ENCODE peak calls at places on chromosomes 4 and X, in four cellular contexts. N, C, U and P are unnamed samples.

GRCh38 chrX:72276478-72276953 is 532 bp downstream of the RPS4X start:
- DNase-seq in U (no peak), C (no peak), N (no peak), P (no peak)

GRCh38 chr4:26402458-26402857 is 81.6 kb downstream of the RBPJ start:
- DNase-seq in U (no peak), C (no peak), N (no peak), P (no peak)

GRCh38 chr4:52957791-52958190 is 95.7 kb downstream of the RASL11B start:
- DNase-seq in U (no peak), C (peak; percentile 40), N (no peak), P (no peak)

GRCh38 chrX:48835524-48836329 is at the start of gene PCSK1N:
- DNase-seq in C (no peak), U (no peak), N (no peak), P (peak; percentile 16)

GRCh38 chr4:141244419-141244818 is 23.7 kb downstream of the ZNF330 start:
- DNase-seq in N (no peak), U (no peak), C (no peak), P (no peak)

GRCh38 chr4:100926039-100926717 is 408.4 kb upstream of the EMCN start:
- DNase-seq in C (no peak), U (no peak), N (no peak), P (no peak)

GRCh38 chrX:129600981-129601424 is 53.8 kb downstream of the APLN start:
- DNase-seq in N (peak; percentile 27), U (peak; percentile 29), C (peak; percentile 61), P (no peak)

GRCh38 chrX:147180886-147181285 is 366.3 kb upstream of the CXorf51A start:
- DNase-seq in U (no peak), C (no peak), N (no peak), P (no peak)

GRCh38 chr4:112510468-112511293 is 5.3 kb downstream of the NEUROG2 start:
- DNase-seq in N (no peak), C (peak; percentile 44), U (no peak), P (no peak)

GRCh38 chrX:45527834-45528233 is 327.2 kb upstream of the DIPK2B start:
- DNase-seq in N (no peak), C (peak; percentile 46), U (no peak), P (no peak)

GRCh38 chr4:54015421-54016065 is 48.9 kb downstream of the CHIC2 start:
- DNase-seq in N (no peak), C (no peak), U (no peak), P (no peak)

GRCh38 chr4:175071123-175071522 is 153.0 kb downstream of the ADAM29 start:
- DNase-seq in C (no peak), U (no peak), N (peak; percentile 36), P (peak; percentile 39)

GRCh38 chr4:101102114-101102752 is 245.1 kb downstream of the PPP3CA start:
- DNase-seq in U (peak; percentile 63), N (peak; percentile 53), C (peak; percentile 94), P (no peak)

GRCh38 chrX:39869846-39870601 is 227.7 kb downstream of the BCOR start:
- DNase-seq in C (peak; percentile 21), N (peak; percentile 46), U (no peak), P (no peak)

GRCh38 chr4:67875011-67875410 is 8.8 kb downstream of the TMPRSS11D start:
- DNase-seq in U (no peak), N (no peak), C (peak; percentile 48), P (peak; percentile 52)

GRCh38 chr4:54006755-54007154 is 57.6 kb downstream of the CHIC2 start:
- DNase-seq in C (no peak), U (no peak), N (no peak), P (no peak)

GRCh38 chr4:188275686-188276085 is 136.4 kb downstream of the TRIML1 start:
- DNase-seq in U (no peak), N (no peak), C (no peak), P (no peak)

GRCh38 chr4:91961504-91961903 is 342.3 kb upstream of the GRID2 start:
- DNase-seq in C (peak; percentile 4), N (no peak), U (no peak), P (no peak)

GRCh38 chrX:154516655-154517100 is 646 bp upstream of the FAM3A start:
- DNase-seq in U (no peak), C (peak; percentile 68), N (no peak), P (no peak)

GRCh38 chr4:5504486-5504885 is 203.9 kb downstream of the EVC2 start:
- DNase-seq in U (no peak), C (no peak), N (no peak), P (no peak)

GRCh38 chr4:25172964-25173917 is 13.0 kb upstream of the SEPSECS start:
- DNase-seq in U (no peak), C (peak; percentile 97), N (peak; percentile 98), P (peak; percentile 55)

GRCh38 chrX:45750639-45751038 is 550.0 kb upstream of the DIPK2B start:
- DNase-seq in N (no peak), U (no peak), C (peak; percentile 26), P (peak; percentile 52)

GRCh38 chr4:71338846-71339593 is at the start of gene SLC4A4:
- DNase-seq in U (no peak), C (peak; percentile 29), N (peak; percentile 77), P (no peak)

GRCh38 chr4:133452669-133453068 is 303.6 kb downstream of the PCDH10 start:
- DNase-seq in U (no peak), N (no peak), C (no peak), P (no peak)

DNA sequence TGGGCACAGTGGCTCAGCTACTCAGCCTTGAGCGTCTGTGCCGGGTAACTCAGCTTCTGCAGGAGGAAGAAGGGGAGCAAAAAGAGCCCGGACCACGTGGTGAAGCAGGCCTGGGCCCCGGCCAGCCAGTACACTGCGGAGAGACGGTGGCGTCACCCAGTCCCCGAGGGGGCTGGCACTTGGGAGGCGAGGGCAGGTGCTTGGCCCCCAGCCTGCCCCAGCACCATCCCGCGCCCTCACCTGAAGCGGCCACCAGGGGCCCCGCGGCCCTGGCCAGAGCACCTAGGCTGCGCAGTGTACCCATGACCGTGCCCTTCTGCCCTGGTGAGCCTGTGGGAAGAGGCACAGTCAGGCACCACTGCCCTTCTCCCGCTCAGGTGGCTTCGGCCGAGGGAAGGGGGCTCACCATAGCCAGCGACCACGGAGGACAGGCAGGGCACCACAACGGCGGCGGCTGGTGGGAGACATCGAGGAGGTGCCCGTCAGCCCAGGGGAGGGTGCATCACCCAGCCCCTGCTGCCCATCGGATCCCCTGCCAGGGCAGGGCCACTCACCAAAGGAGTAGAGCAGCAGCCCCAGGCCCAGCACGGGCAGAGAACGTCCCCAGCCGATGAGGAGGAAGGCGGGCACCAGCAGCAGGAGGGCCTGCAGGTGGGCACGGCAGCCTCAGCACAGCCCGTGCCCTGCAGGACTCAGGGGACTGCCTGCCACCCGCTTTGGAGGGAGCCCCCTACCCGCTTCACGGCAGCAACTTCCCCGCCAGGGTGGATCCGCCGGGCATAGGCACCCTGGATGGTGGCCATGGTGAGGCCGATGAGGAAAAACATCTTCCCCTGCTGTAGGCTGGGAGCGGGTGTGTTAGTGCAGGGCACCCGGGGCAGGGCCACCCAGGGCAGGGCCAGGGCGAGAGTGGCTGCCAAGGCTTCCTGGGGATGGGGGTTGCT is 32.1 kb downstream of the NOP14 start:
- DNase-seq in C (no peak), N (no peak), U (no peak), P (no peak)
- TF ChIP-seq CTCF in C (no peak), N (peak; percentile 20), U (no peak), P (peak; percentile 13)

DNA sequence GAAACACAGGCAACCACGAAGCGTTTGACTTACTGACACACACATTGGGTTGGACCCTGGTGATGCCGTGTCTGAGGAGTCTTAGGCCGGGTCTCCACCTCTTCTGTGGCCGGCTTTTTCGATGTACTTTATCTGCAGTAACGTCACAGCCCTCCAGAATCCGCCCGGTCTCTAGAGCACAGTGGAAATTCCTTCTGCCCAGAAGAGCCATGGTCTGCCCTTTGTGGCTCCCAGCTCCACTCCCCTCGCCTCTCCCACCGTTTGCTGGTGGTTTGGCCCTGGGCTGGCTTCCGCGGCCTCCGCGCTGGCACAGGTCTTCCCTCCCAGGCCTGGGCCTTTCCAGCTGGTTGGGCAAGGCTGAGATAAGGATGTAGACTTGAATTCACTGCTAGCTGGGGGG is 4.3 kb downstream of the MAEA start:
- DNase-seq in N (no peak), C (no peak), U (no peak), P (no peak)
- H3K4me3 ChIP-seq in N (no peak overlapping the region), C (no peak overlapping the region), U (no peak overlapping the region), P (no peak overlapping the region)

DNA sequence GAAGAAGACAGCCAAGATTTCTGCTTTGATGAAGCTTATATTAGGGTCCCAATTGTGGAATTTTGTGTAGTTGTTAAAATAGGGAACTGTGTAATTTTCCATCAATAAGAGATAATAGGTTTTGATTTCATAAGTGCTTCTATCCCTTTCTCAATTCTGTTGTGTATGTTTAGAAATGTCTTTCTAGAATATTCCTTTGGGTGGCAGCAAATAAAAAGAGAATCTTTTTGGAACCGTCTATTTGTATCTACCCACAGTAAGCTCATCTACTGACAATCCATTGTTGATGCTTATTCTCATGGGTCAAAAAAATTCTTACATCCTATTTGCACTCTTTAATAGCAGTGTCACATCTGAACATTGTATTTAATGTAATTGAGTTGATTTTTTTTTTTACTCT is 61.7 kb downstream of the TMA16 start:
- DNase-seq in C (no peak), U (no peak), N (no peak), P (no peak)
- TF ChIP-seq CTCF in C (no peak), U (no peak), N (no peak), P (no peak)

DNA sequence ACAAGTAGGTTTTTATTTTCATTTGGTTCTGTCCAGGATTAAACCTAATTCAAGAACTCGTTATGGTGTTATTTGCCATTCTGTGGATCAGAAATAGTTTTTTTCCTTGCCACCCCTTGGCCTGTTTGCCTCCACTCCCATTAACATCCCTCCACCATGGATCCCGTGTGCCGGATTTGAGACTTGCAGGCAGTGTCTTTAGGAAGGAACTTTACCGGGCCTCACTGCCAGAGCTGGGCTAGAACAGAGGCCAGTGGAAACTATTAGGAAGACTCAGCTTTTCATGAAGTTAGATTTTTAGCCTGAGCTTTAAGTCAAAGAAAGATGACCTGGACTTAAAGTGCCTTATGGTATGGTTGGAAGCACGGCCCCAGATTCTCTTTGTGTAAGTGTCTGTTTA is 2.4 kb downstream of the KLHL2 start:
- DNase-seq in U (no peak), N (no peak), C (no peak), P (no peak)
- H3K4me3 ChIP-seq in U (no peak overlapping the region), N (no peak overlapping the region), C (no peak overlapping the region), P (no peak overlapping the region)

DNA sequence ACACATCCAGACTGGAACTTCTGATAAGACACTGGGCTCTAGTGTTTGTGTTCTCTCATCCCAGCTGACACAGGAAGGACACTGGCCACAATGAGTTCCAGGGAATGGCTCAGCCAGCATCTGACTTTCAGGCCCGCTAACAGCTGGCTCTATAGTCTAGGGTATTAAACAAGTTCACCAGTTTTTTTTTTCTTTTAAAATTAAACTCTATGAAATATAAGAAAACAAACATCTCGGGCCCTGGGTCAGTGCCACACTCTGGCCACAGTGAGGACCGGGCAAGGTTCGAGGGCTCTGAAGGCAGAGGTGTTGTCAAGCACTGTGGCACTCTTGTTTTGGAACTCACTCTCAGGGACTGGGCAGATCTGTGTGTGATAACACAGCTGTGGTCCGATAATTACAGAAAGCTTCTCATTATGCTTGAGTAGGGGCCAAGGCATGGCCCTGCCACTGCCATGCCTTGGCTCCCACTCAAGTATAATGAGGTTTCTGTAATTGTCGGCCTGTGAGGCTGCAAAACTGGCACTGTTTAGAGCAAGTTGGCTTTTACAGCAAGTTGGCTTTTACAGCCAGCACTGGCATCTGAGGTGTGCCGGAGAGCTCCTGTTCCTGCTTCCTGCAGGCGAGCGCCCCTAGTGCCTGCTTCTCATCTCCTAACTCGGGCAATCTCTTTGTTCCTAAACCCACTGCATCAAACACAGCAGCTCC is 62.8 kb downstream of the PPP1R2C start:
- DNase-seq in U (no peak), N (no peak), C (no peak), P (peak; percentile 31)
- TF ChIP-seq CTCF in U (peak; percentile 31), N (peak; percentile 50), C (no peak), P (peak; percentile 71)